ENCODE peak calls at places on chromosomes 13 and 19, in nine cellular contexts. R, P, Y, N, F, B, O, S and G are unnamed samples.

GRCh38 chr13:62300021-62300420 is 884.4 kb upstream of the PCDH20 start:
- DNase-seq in B (no peak), O (no peak), N (no peak), R (no peak), P (no peak), F (no peak), S (no peak), Y (no peak), G (no peak)

GRCh38 chr19:55094456-55095259 is 19.0 kb downstream of the EPS8L1 start:
- DNase-seq in O (no peak), N (no peak), Y (no peak), B (no peak), R (no peak), F (no peak), S (no peak), P (no peak), G (no peak)

GRCh38 chr13:36685912-36686311 is 12.1 kb downstream of the SERTM1 start:
- DNase-seq in S (peak; percentile 6), O (no peak), N (no peak), R (no peak), P (no peak), B (no peak), F (peak; percentile 27), Y (no peak), G (no peak)

GRCh38 chr19:15466851-15467733 is 2.7 kb upstream of the RASAL3 start:
- DNase-seq in N (no peak), F (no peak), B (no peak), Y (no peak), O (no peak), S (peak; percentile 43), P (no peak), R (no peak), G (no peak)

GRCh38 chr13:88656751-88657150 is 985.6 kb downstream of the SLITRK5 start:
- DNase-seq in B (peak; percentile 1), R (no peak), O (no peak), S (no peak), N (no peak), F (no peak), Y (no peak), P (no peak), G (no peak)

GRCh38 chr19:16417660-16418596 is 53.8 kb downstream of the EPS15L1 start:
- DNase-seq in O (peak; percentile 63), S (peak; percentile 42), R (peak; percentile 76), N (no peak), B (peak; percentile 61), Y (peak; percentile 87), F (peak; percentile 53), P (no peak), G (peak; percentile 49)

GRCh38 chr13:90105276-90105675 is 1242.2 kb upstream of the MIR17HG start:
- DNase-seq in O (no peak), R (no peak), F (no peak), Y (no peak), N (no peak), P (no peak), S (no peak), B (no peak), G (no peak)

GRCh38 chr13:110138009-110138699 is 168.8 kb downstream of the COL4A1 start:
- DNase-seq in Y (peak; percentile 21), F (peak; percentile 59), S (peak; percentile 79), N (peak; percentile 64), B (peak; percentile 39), R (peak; percentile 43), P (no peak), O (peak; percentile 66), G (peak; percentile 34)

GRCh38 chr19:38519168-38519567 is 85.7 kb downstream of the RYR1 start:
- DNase-seq in F (no peak), N (no peak), Y (no peak), R (no peak), P (no peak), B (no peak), S (no peak), O (no peak), G (no peak)

GRCh38 chr13:33870046-33870668 is 52.2 kb downstream of the RFC3 start:
- DNase-seq in R (no peak), N (peak; percentile 63), F (no peak), B (no peak), O (no peak), S (no peak), Y (no peak), P (no peak), G (no peak)

GRCh38 chr13:30745917-30746686 is 10.8 kb downstream of the ALOX5AP start:
- DNase-seq in B (no peak), P (no peak), F (no peak), N (no peak), O (no peak), Y (no peak), S (no peak), R (no peak), G (no peak)

GRCh38 chr19:34370983-34371382 is 6.0 kb downstream of the GPI start:
- DNase-seq in O (no peak), F (no peak), S (no peak), B (no peak), N (no peak), Y (no peak), R (no peak), P (no peak), G (no peak)

GRCh38 chr13:28475916-28476725 is 18.8 kb downstream of the FLT1 start:
- DNase-seq in R (no peak), F (no peak), P (no peak), B (no peak), N (no peak), S (peak; percentile 97), O (no peak), Y (no peak), G (no peak)

GRCh38 chr13:91399189-91400093 is 1.0 kb downstream of the GPC5 start:
- DNase-seq in S (no peak), P (no peak), F (no peak), O (no peak), Y (no peak), R (no peak), N (no peak), B (no peak), G (no peak)

GRCh38 chr19:51009061-51009891 is 7.9 kb upstream of the KLK8 start:
- DNase-seq in P (no peak), B (no peak), N (no peak), S (no peak), R (no peak), Y (no peak), F (no peak), O (no peak), G (no peak)

GRCh38 chr19:16737909-16738308 is 18.3 kb downstream of the NWD1 start:
- DNase-seq in O (no peak), R (no peak), B (no peak), S (peak; percentile 15), N (no peak), P (no peak), F (no peak), Y (no peak), G (peak; percentile 59)

GRCh38 chr19:45779231-45780145 is 2.8 kb downstream of the DMPK start:
- DNase-seq in P (peak; percentile 55), S (no peak), B (peak; percentile 93), N (peak; percentile 91), Y (peak; percentile 94), O (peak; percentile 73), R (peak; percentile 90), F (peak; percentile 96), G (peak; percentile 90)
- TF ChIP-seq POLR2A in P (no peak), S (no peak), B (peak; percentile 24), N (no peak), Y (peak; percentile 60), O (no peak), R (no peak), F (no peak), G (no peak)

GRCh38 chr13:44437356-44438233 is 64.0 kb downstream of the SERP2 start:
- DNase-seq in P (no peak), R (no peak), N (no peak), Y (no peak), S (peak; percentile 63), B (peak; percentile 71), F (no peak), O (no peak), G (no peak)

GRCh38 chr13:44434441-44435141 is 61.0 kb downstream of the SERP2 start:
- DNase-seq in P (no peak), Y (no peak), R (no peak), O (no peak), N (no peak), F (no peak), B (no peak), S (no peak), G (no peak)

GRCh38 chr13:44436589-44437337 is 63.1 kb downstream of the SERP2 start:
- DNase-seq in F (peak; percentile 98), P (peak; percentile 19), Y (peak; percentile 91), O (peak; percentile 96), B (peak; percentile 82), N (peak; percentile 97), R (peak; percentile 92), S (peak; percentile 94), G (peak; percentile 98)

GRCh38 chr13:44433863-44434262 is 60.2 kb downstream of the SERP2 start:
- DNase-seq in B (no peak), Y (no peak), N (no peak), P (no peak), S (no peak), O (no peak), R (no peak), F (no peak), G (no peak)

DNA sequence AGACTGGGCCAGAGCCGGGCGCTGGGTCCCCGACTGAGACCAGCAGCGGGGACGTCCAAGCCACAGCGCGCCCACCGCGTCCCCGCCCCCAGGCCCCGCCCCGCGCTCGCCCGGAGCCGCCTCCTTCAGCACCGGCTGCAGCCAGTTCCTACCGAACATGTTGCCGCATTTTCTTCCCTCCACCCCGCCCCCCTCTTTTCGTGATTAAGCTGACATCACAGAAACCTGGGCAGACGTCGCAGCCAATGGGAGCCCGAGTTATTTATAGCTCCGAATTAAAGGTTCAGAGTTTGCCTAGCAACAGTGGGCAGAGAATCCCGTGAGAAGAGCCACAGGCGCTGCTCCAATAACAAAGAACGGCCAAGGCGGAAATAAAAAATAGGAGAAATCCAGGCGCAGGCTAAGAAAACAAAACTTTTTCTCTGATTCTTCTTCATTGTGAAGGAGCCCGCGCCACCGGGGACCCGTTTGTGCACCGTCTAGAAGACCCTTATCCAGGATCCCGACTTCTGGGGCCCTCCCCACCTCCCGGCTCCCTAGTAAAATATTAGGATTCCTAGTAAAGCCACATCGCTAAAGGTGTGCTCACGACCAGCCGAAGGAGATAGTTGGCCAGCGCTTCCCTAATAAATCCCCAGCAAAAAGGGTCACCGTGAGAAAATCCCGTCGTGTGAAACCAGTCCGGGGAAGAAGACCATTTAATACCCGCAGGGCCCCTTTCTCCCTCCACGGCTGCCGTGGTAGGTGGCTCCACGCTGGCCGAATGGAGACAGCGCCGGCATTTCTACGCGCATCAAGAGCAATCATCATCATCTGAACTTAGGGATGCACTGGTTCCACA is 61.7 kb downstream of the SERP2 start:
- DNase-seq in S (peak; percentile 98), Y (peak; percentile 85), R (peak; percentile 98), P (peak; percentile 77), N (peak; percentile 98), O (peak; percentile 97), B (peak; percentile 99), F (peak; percentile 99), G (peak; percentile 99)
- TF ChIP-seq POLR2A in S (peak; percentile 89), Y (peak; percentile 43), R (peak; percentile 81), P (peak; percentile 79), N (peak; percentile 88), O (peak; percentile 90), B (peak; percentile 86), F (peak; percentile 96), G (peak; percentile 91)

GRCh38 chr13:99312493-99312883 is 5.3 kb upstream of the GPR183 start:
- DNase-seq in P (peak; percentile 23), Y (no peak), N (no peak), F (peak; percentile 63), B (no peak), S (peak; percentile 39), R (peak; percentile 81), O (peak; percentile 59), G (no peak)
- TF ChIP-seq POLR2A in P (peak; percentile 55), Y (no peak), N (peak; percentile 37), F (no peak), B (no peak), S (no peak), R (no peak), O (no peak), G (no peak)

GRCh38 chr19:18274776-18275356 is 614 bp upstream of the IQCN start:
- DNase-seq in R (peak; percentile 76), F (peak; percentile 89), Y (peak; percentile 55), O (peak; percentile 88), P (no peak), S (peak; percentile 89), N (peak; percentile 93), B (no peak), G (peak; percentile 88)
- TF ChIP-seq POLR2A in R (no peak), F (no peak), Y (peak; percentile 77), O (no peak), P (no peak), S (peak; percentile 85), N (no peak), B (peak; percentile 72), G (no peak)